ENCODE peak calls at places on chromosome 13, in five cellular contexts. One of them, this sample, is unnamed.

GRCh38 chr13:105907319-105908019 is 628.0 kb downstream of the EFNB2 start:
- DNase-seq in IMR-90: no peak
- DNase-seq in NB4: no peak
- DNase-seq in tibial nerve: no peak
- DNase-seq in cardiac muscle cell: no peak
- DNase-seq in this sample: no peak

GRCh38 chr13:108728370-108728769 is 99.0 kb downstream of the MYO16 start:
- DNase-seq in IMR-90: no peak
- DNase-seq in NB4: peak
- DNase-seq in tibial nerve: no peak
- DNase-seq in cardiac muscle cell: no peak
- DNase-seq in this sample: peak

GRCh38 chr13:64164435-64164834 is 2748.8 kb upstream of the PCDH20 start:
- DNase-seq in IMR-90: no peak
- DNase-seq in NB4: no peak
- DNase-seq in tibial nerve: no peak
- DNase-seq in cardiac muscle cell: no peak
- DNase-seq in this sample: no peak

GRCh38 chr13:50365683-50366391 is 350.6 kb downstream of the KCNRG start:
- DNase-seq in IMR-90: no peak
- DNase-seq in NB4: peak
- DNase-seq in tibial nerve: no peak
- DNase-seq in cardiac muscle cell: no peak
- DNase-seq in this sample: peak

GRCh38 chr13:104442541-104442940 is 1376.3 kb upstream of the SLC10A2 start:
- DNase-seq in IMR-90: no peak
- DNase-seq in NB4: no peak
- DNase-seq in tibial nerve: no peak
- DNase-seq in cardiac muscle cell: no peak
- DNase-seq in this sample: no peak

GRCh38 chr13:101596803-101597202 is 144.3 kb downstream of the ITGBL1 start:
- DNase-seq in IMR-90: no peak
- DNase-seq in NB4: no peak
- DNase-seq in tibial nerve: no peak
- DNase-seq in cardiac muscle cell: no peak
- DNase-seq in this sample: no peak

GRCh38 chr13:71285700-71286099 is 581.3 kb downstream of the DACH1 start:
- DNase-seq in IMR-90: no peak
- DNase-seq in NB4: peak
- DNase-seq in tibial nerve: no peak
- DNase-seq in cardiac muscle cell: peak
- DNase-seq in this sample: no peak

GRCh38 chr13:30934381-30934780 is 1.9 kb downstream of the TEX26 start:
- DNase-seq in IMR-90: peak
- DNase-seq in NB4: peak
- DNase-seq in tibial nerve: no peak
- DNase-seq in cardiac muscle cell: no peak
- DNase-seq in this sample: no peak

GRCh38 chr13:45542391-45542790 is 73.1 kb downstream of the ERICH6B start:
- DNase-seq in IMR-90: no peak
- DNase-seq in NB4: no peak
- DNase-seq in tibial nerve: no peak
- DNase-seq in cardiac muscle cell: no peak
- DNase-seq in this sample: no peak

GRCh38 chr13:103178986-103179695 is 112.9 kb upstream of the SLC10A2 start:
- DNase-seq in IMR-90: no peak
- DNase-seq in NB4: no peak
- DNase-seq in tibial nerve: no peak
- DNase-seq in cardiac muscle cell: no peak
- DNase-seq in this sample: no peak

GRCh38 chr13:20426766-20427448 is 98.8 kb downstream of the CRYL1 start:
- DNase-seq in IMR-90: peak
- DNase-seq in NB4: no peak
- DNase-seq in tibial nerve: no peak
- DNase-seq in cardiac muscle cell: peak
- DNase-seq in this sample: no peak

GRCh38 chr13:48042889-48043288 is 5.4 kb downstream of the NUDT15 start:
- DNase-seq in IMR-90: no peak
- DNase-seq in NB4: no peak
- DNase-seq in tibial nerve: no peak
- DNase-seq in cardiac muscle cell: no peak
- DNase-seq in this sample: no peak

GRCh38 chr13:97856001-97856675 is 97.3 kb upstream of the IPO5 start:
- DNase-seq in IMR-90: no peak
- DNase-seq in NB4: no peak
- DNase-seq in tibial nerve: peak
- DNase-seq in cardiac muscle cell: peak
- DNase-seq in this sample: no peak

GRCh38 chr13:48220592-48221300 is 12.3 kb upstream of the ITM2B start:
- DNase-seq in IMR-90: no peak
- DNase-seq in NB4: no peak
- DNase-seq in tibial nerve: no peak
- DNase-seq in cardiac muscle cell: no peak
- DNase-seq in this sample: no peak

GRCh38 chr13:51806571-51806970 is 2.6 kb upstream of the DHRS12 start:
- DNase-seq in IMR-90: peak
- DNase-seq in NB4: peak
- DNase-seq in tibial nerve: peak
- DNase-seq in cardiac muscle cell: peak
- DNase-seq in this sample: no peak

GRCh38 chr13:73993661-73994060 is 140.5 kb downstream of the KLF12 start:
- DNase-seq in IMR-90: no peak
- DNase-seq in NB4: no peak
- DNase-seq in tibial nerve: no peak
- DNase-seq in cardiac muscle cell: no peak
- DNase-seq in this sample: no peak

GRCh38 chr13:29846475-29847256 is 3.8 kb downstream of the UBL3 start:
- DNase-seq in IMR-90: no peak
- DNase-seq in NB4: no peak
- DNase-seq in tibial nerve: no peak
- DNase-seq in cardiac muscle cell: no peak
- DNase-seq in this sample: no peak

GRCh38 chr13:29483211-29483610 is 112.3 kb downstream of the SLC7A1 start:
- DNase-seq in IMR-90: no peak
- DNase-seq in NB4: no peak
- DNase-seq in tibial nerve: no peak
- DNase-seq in cardiac muscle cell: no peak
- DNase-seq in this sample: no peak

GRCh38 chr13:74662895-74663294 is 528.7 kb upstream of the KLF12 start:
- DNase-seq in IMR-90: no peak
- DNase-seq in NB4: no peak
- DNase-seq in tibial nerve: no peak
- DNase-seq in cardiac muscle cell: peak
- DNase-seq in this sample: no peak

GRCh38 chr13:68257111-68257842 is 1027.1 kb upstream of the PCDH9 start:
- DNase-seq in IMR-90: no peak
- DNase-seq in NB4: peak
- DNase-seq in tibial nerve: no peak
- DNase-seq in cardiac muscle cell: no peak
- DNase-seq in this sample: no peak

GRCh38 chr13:79194272-79194671 is 211.8 kb downstream of the RBM26 start:
- DNase-seq in IMR-90: no peak
- DNase-seq in NB4: peak
- DNase-seq in tibial nerve: no peak
- DNase-seq in cardiac muscle cell: no peak
- DNase-seq in this sample: peak

GRCh38 chr13:98334620-98335205 is 157.6 kb upstream of the RNF113B start:
- DNase-seq in IMR-90: no peak
- DNase-seq in NB4: no peak
- DNase-seq in tibial nerve: no peak
- DNase-seq in cardiac muscle cell: no peak
- DNase-seq in this sample: no peak

GRCh38 chr13:45781553-45782326 is 69.8 kb downstream of the SIAH3 start:
- DNase-seq in IMR-90: no peak
- DNase-seq in NB4: no peak
- DNase-seq in tibial nerve: no peak
- DNase-seq in cardiac muscle cell: peak
- DNase-seq in this sample: peak

GRCh38 chr13:28322256-28322895 is 172.6 kb downstream of the FLT1 start:
- DNase-seq in IMR-90: peak
- DNase-seq in NB4: no peak
- DNase-seq in tibial nerve: no peak
- DNase-seq in cardiac muscle cell: no peak
- DNase-seq in this sample: no peak

GRCh38 chr13:51243227-51243626 is 21.0 kb downstream of the FAM124A start:
- DNase-seq in IMR-90: no peak
- DNase-seq in NB4: no peak
- DNase-seq in tibial nerve: no peak
- DNase-seq in cardiac muscle cell: no peak
- DNase-seq in this sample: no peak

GRCh38 chr13:30418075-30418715 is 4.1 kb upstream of the UBE2L5 start:
- DNase-seq in IMR-90: no peak
- DNase-seq in NB4: no peak
- DNase-seq in tibial nerve: no peak
- DNase-seq in cardiac muscle cell: no peak
- DNase-seq in this sample: no peak

GRCh38 chr13:94710881-94711560 is 1.3 kb downstream of the SOX21 start:
- DNase-seq in IMR-90: no peak
- DNase-seq in NB4: no peak
- DNase-seq in tibial nerve: no peak
- DNase-seq in cardiac muscle cell: no peak
- DNase-seq in this sample: no peak
- H3K4me3 ChIP-seq in IMR-90: no peak
- H3K4me3 ChIP-seq in NB4: no peak
- H3K4me3 ChIP-seq in tibial nerve: no peak
- H3K4me3 ChIP-seq in cardiac muscle cell: peak
- H3K4me3 ChIP-seq in this sample: no peak

DNA sequence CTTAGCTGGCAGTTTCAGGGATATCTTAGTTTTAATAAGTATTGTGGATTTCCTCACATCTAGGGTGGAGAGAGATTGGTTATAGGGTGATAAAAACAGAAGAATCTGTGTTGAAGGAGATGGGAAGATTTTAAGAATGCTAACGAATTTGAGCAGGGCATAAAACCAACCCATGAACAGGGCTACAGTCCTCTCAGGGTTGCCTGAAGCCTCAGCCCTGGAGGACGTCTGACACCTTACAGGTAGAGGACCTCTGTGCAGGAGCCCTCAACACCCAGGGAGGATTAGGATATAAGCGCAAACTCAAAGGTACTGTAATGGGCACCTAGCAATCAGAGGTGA is 461 bp upstream of the WASF3 start:
- DNase-seq in IMR-90: no peak
- DNase-seq in NB4: no peak
- DNase-seq in tibial nerve: no peak
- DNase-seq in cardiac muscle cell: no peak
- DNase-seq in this sample: no peak
- H3K4me3 ChIP-seq in IMR-90: peak
- H3K4me3 ChIP-seq in NB4: no peak
- H3K4me3 ChIP-seq in tibial nerve: no peak
- H3K4me3 ChIP-seq in cardiac muscle cell: peak
- H3K4me3 ChIP-seq in this sample: peak

GRCh38 chr13:113528101-113528797 is 37.7 kb upstream of the DCUN1D2 start:
- DNase-seq in IMR-90: no peak
- DNase-seq in NB4: peak
- DNase-seq in tibial nerve: no peak
- DNase-seq in cardiac muscle cell: no peak
- DNase-seq in this sample: no peak
- H3K4me3 ChIP-seq in IMR-90: no peak
- H3K4me3 ChIP-seq in NB4: no peak
- H3K4me3 ChIP-seq in tibial nerve: no peak
- H3K4me3 ChIP-seq in cardiac muscle cell: no peak
- H3K4me3 ChIP-seq in this sample: no peak

GRCh38 chr13:110109910-110110309 is 197.0 kb downstream of the COL4A1 start:
- DNase-seq in IMR-90: peak
- DNase-seq in NB4: peak
- DNase-seq in tibial nerve: no peak
- DNase-seq in cardiac muscle cell: peak
- DNase-seq in this sample: no peak

GRCh38 chr13:110107568-110108347 is 199.2 kb downstream of the COL4A1 start:
- DNase-seq in IMR-90: no peak
- DNase-seq in NB4: peak
- DNase-seq in tibial nerve: peak
- DNase-seq in cardiac muscle cell: peak
- DNase-seq in this sample: no peak

GRCh38 chr13:110108348-110109139 is 198.4 kb downstream of the COL4A1 start:
- DNase-seq in IMR-90: peak
- DNase-seq in NB4: peak
- DNase-seq in tibial nerve: peak
- DNase-seq in cardiac muscle cell: peak
- DNase-seq in this sample: no peak

GRCh38 chr13:110110783-110111182 is 196.2 kb downstream of the COL4A1 start:
- DNase-seq in IMR-90: no peak
- DNase-seq in NB4: no peak
- DNase-seq in tibial nerve: no peak
- DNase-seq in cardiac muscle cell: no peak
- DNase-seq in this sample: no peak

GRCh38 chr13:110109140-110109783 is 197.7 kb downstream of the COL4A1 start:
- DNase-seq in IMR-90: no peak
- DNase-seq in NB4: peak
- DNase-seq in tibial nerve: no peak
- DNase-seq in cardiac muscle cell: no peak
- DNase-seq in this sample: no peak
- H3K4me3 ChIP-seq in IMR-90: no peak
- H3K4me3 ChIP-seq in NB4: peak
- H3K4me3 ChIP-seq in tibial nerve: no peak
- H3K4me3 ChIP-seq in cardiac muscle cell: no peak
- H3K4me3 ChIP-seq in this sample: no peak

DNA sequence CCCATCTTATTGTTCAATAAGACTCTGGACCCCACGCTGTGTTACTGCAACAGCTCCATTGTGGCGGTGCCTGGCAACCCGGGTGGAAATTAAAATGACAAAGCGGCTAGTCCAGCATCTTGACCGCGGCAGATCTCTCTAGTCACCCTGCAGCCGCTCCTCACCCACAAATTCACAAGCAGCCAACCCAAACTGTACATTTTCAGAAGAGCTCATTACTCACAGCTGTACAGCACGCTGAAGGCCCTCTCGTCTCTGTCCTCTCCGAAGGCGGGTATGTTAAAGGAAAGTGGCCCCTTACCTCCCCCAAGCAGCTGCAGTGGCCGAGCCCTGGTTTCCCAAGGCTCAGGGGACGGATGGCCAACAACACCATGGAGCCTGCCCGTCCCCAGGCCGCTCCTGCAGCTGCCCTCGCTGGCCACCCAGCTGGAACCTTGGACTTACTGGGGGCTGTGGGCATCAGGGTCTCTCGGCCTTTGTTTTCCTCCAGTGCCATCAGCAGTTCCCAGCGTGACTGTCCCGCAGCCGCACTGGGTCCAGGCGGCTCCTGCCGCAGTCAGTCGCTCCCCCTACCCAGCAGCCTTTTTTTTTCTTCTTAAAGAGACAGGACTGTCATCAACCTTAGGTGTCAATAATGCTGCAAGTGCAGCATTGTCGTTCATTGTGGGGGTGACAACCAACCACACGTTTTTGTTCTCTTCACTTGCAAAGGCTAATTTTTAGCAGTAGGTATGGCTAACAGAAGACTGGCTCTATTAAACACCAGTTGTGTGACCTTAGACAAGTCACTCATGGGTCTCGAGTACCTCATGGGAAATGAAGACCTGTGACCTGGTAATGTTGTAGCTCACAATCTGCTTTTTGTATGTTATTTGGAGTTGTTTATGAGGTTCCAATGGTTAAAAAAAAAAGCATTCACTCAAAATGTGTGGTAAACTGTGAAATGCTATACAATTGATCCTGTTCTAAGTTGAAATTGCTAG is at the start of gene SACS:
- DNase-seq in IMR-90: peak
- DNase-seq in NB4: peak
- DNase-seq in tibial nerve: no peak
- DNase-seq in cardiac muscle cell: peak
- DNase-seq in this sample: no peak
- H3K4me3 ChIP-seq in IMR-90: peak
- H3K4me3 ChIP-seq in NB4: peak
- H3K4me3 ChIP-seq in tibial nerve: peak
- H3K4me3 ChIP-seq in cardiac muscle cell: peak
- H3K4me3 ChIP-seq in this sample: no peak